ENCODE peak calls at places on chromosomes 4 and X, in seven cellular contexts. X, Q, A, N, E, F and Z are unnamed samples.

GRCh38 chr4:13522282-13523104 is 21.8 kb downstream of the NKX3-2 start:
- DNase-seq in X (peak; percentile 57), Q (no peak), A (peak; percentile 65), N (no peak), E (no peak), F (peak; percentile 14), Z (no peak)

GRCh38 chrX:24023972-24024664 is 2.9 kb downstream of the KLHL15 start:
- DNase-seq in X (no peak), Q (no peak), A (no peak), N (peak; percentile 3), E (no peak), F (peak; percentile 17), Z (no peak)

GRCh38 chrX:69158166-69159040 is 6.8 kb downstream of the PJA1 start:
- DNase-seq in X (no peak), Q (no peak), A (peak; percentile 42), N (peak; percentile 56), E (peak; percentile 57), F (peak; percentile 74), Z (peak; percentile 55)

GRCh38 chrX:51641421-51642021 is 22.8 kb upstream of the CENPVL3 start:
- DNase-seq in X (no peak), Q (no peak), A (peak; percentile 12), N (peak; percentile 0), E (no peak), F (peak; percentile 69), Z (no peak)

GRCh38 chr4:83731609-83732008 is 195.7 kb downstream of the GPAT3 start:
- DNase-seq in X (no peak), Q (no peak), A (no peak), N (peak; percentile 87), E (no peak), F (peak; percentile 30), Z (no peak)

GRCh38 chrX:71228063-71228642 is 5.1 kb downstream of the GJB1 start:
- DNase-seq in X (no peak), Q (no peak), A (no peak), N (no peak), E (no peak), F (no peak), Z (no peak)

GRCh38 chrX:10514891-10515290 is 105.5 kb downstream of the MID1 start:
- DNase-seq in X (no peak), Q (no peak), A (no peak), N (no peak), E (no peak), F (peak; percentile 51), Z (no peak)

GRCh38 chr4:6902318-6903042 is 7.1 kb upstream of the TBC1D14 start:
- DNase-seq in X (no peak), Q (no peak), A (no peak), N (no peak), E (no peak), F (no peak), Z (no peak)

GRCh38 chr4:153947998-153948397 is 159.1 kb upstream of the SFRP2 start:
- DNase-seq in X (no peak), Q (no peak), A (no peak), N (no peak), E (no peak), F (no peak), Z (no peak)

GRCh38 chr4:185412412-185412811 is 13.4 kb downstream of the UFSP2 start:
- DNase-seq in X (no peak), Q (no peak), A (no peak), N (peak; percentile 59), E (no peak), F (no peak), Z (no peak)

GRCh38 chr4:170080496-170080895 is 9.3 kb downstream of the AADAT start:
- DNase-seq in X (no peak), Q (no peak), A (no peak), N (no peak), E (no peak), F (no peak), Z (no peak)

GRCh38 chrX:681989-682388 is 51.4 kb downstream of the SHOX start:
- DNase-seq in X (no peak), Q (no peak), A (no peak), N (no peak), E (no peak), F (no peak), Z (no peak)

GRCh38 chr4:88017516-88018302 is 10.3 kb downstream of the PKD2 start:
- DNase-seq in X (no peak), Q (no peak), A (no peak), N (peak; percentile 80), E (no peak), F (peak; percentile 93), Z (no peak)

GRCh38 chrX:33336783-33337182 is 125.4 kb upstream of the DMD start:
- DNase-seq in X (no peak), Q (no peak), A (no peak), N (no peak), E (no peak), F (peak; percentile 0), Z (no peak)

GRCh38 chr4:113109106-113109740 is 59.8 kb downstream of the ANK2 start:
- DNase-seq in X (no peak), Q (no peak), A (no peak), N (no peak), E (no peak), F (no peak), Z (no peak)

GRCh38 chrX:151713859-151714258 is 2.0 kb upstream of the FATE1 start:
- DNase-seq in X (no peak), Q (no peak), A (peak; percentile 60), N (peak; percentile 6), E (no peak), F (peak; percentile 24), Z (peak; percentile 16)

GRCh38 chr4:189162073-189162789 is 778.4 kb upstream of the FRG1 start:
- DNase-seq in X (no peak), Q (no peak), A (peak; percentile 32), N (no peak), E (no peak), F (no peak), Z (no peak)

GRCh38 chrX:81354954-81355353 is 153.1 kb downstream of the SH3BGRL start:
- DNase-seq in X (no peak), Q (no peak), A (no peak), N (no peak), E (no peak), F (no peak), Z (no peak)

GRCh38 chr4:135050086-135050717 is 848.6 kb upstream of the PABPC4L start:
- DNase-seq in X (no peak), Q (no peak), A (no peak), N (peak; percentile 34), E (no peak), F (no peak), Z (no peak)

GRCh38 chrX:135009838-135010237 is 12.5 kb downstream of the RTL8B start:
- DNase-seq in X (no peak), Q (no peak), A (no peak), N (no peak), E (no peak), F (no peak), Z (no peak)

GRCh38 chrX:74178536-74178935 is 125.4 kb upstream of the ZCCHC13 start:
- DNase-seq in X (no peak), Q (no peak), A (peak; percentile 41), N (no peak), E (no peak), F (no peak), Z (peak; percentile 13)

GRCh38 chrX:48961585-48962091 is 4.2 kb upstream of the OTUD5 start:
- DNase-seq in X (no peak), Q (no peak), A (no peak), N (no peak), E (no peak), F (peak; percentile 34), Z (no peak)

GRCh38 chr4:150647008-150647407 is 65.1 kb downstream of the MAB21L2 start:
- DNase-seq in X (no peak), Q (no peak), A (no peak), N (no peak), E (no peak), F (peak; percentile 8), Z (no peak)

GRCh38 chr4:18051281-18051680 is 29.7 kb upstream of the LCORL start:
- DNase-seq in X (no peak), Q (no peak), A (no peak), N (peak; percentile 47), E (no peak), F (peak; percentile 90), Z (no peak)

GRCh38 chr4:43496188-43496587 is 603.7 kb downstream of the GRXCR1 start:
- DNase-seq in X (no peak), Q (no peak), A (no peak), N (no peak), E (no peak), F (no peak), Z (no peak)

GRCh38 chr4:44313702-44314101 is 134.9 kb downstream of the KCTD8 start:
- DNase-seq in X (no peak), Q (no peak), A (no peak), N (no peak), E (no peak), F (no peak), Z (no peak)

GRCh38 chrX:154401918-154402621 is 3.9 kb downstream of the RPL10 start:
- DNase-seq in X (no peak), Q (no peak), A (no peak), N (peak; percentile 32), E (no peak), F (peak; percentile 50), Z (no peak)

GRCh38 chrX:47145408-47146120 is 543 bp downstream of the RBM10 start:
- DNase-seq in X (no peak), Q (no peak), A (no peak), N (no peak), E (no peak), F (no peak), Z (no peak)

GRCh38 chr4:80139668-80140067 is 57.6 kb upstream of the PRDM8 start:
- DNase-seq in X (no peak), Q (no peak), A (no peak), N (no peak), E (no peak), F (no peak), Z (no peak)

GRCh38 chrX:103823591-103823990 is 8.5 kb downstream of the RAB9B start:
- DNase-seq in X (no peak), Q (no peak), A (no peak), N (no peak), E (no peak), F (peak; percentile 39), Z (no peak)

GRCh38 chr4:148354186-148354585 is 88.0 kb downstream of the NR3C2 start:
- DNase-seq in X (no peak), Q (no peak), A (no peak), N (no peak), E (no peak), F (no peak), Z (no peak)

GRCh38 chrX:18278448-18278847 is 57.8 kb upstream of the BEND2 start:
- DNase-seq in X (no peak), Q (no peak), A (no peak), N (no peak), E (no peak), F (no peak), Z (no peak)

GRCh38 chr4:8494218-8494617 is 53.6 kb downstream of the TRMT44 start:
- DNase-seq in X (no peak), Q (no peak), A (no peak), N (no peak), E (no peak), F (no peak), Z (no peak)